ENCODE peak calls at places on chromosome 9, in four cellular contexts. One of them, this sample, is unnamed.

GRCh38 chr9:69149321-69149807 is 24.7 kb upstream of the TJP2 start:
- DNase-seq in GM12878: no peak
- DNase-seq in K562: no peak
- DNase-seq in HepG2: no peak
- DNase-seq in this sample: no peak

GRCh38 chr9:113593682-113594281 is 130.3 kb downstream of the RGS3 start:
- DNase-seq in GM12878: no peak
- DNase-seq in K562: peak; percentile 77
- DNase-seq in HepG2: peak; percentile 85
- DNase-seq in this sample: peak; percentile 86

GRCh38 chr9:38160613-38161215 is 91.7 kb upstream of the SHB start:
- DNase-seq in GM12878: no peak
- DNase-seq in K562: peak; percentile 89
- DNase-seq in HepG2: peak; percentile 57
- DNase-seq in this sample: peak; percentile 77

GRCh38 chr9:110257097-110257955 is 1.0 kb upstream of the TXN start:
- DNase-seq in K562: no peak
- DNase-seq in HepG2: peak; percentile 27
- DNase-seq in GM12878: no peak
- DNase-seq in this sample: no peak

GRCh38 chr9:113388833-113389232 is 12.0 kb upstream of the HDHD3 start:
- DNase-seq in GM12878: no peak
- DNase-seq in HepG2: no peak
- DNase-seq in K562: no peak
- DNase-seq in this sample: no peak

GRCh38 chr9:131013771-131014676 is 5.0 kb downstream of the LAMC3 start:
- DNase-seq in K562: peak; percentile 61
- DNase-seq in GM12878: no peak
- DNase-seq in HepG2: no peak
- DNase-seq in this sample: no peak

GRCh38 chr9:3224931-3225330 is 300.9 kb downstream of the RFX3 start:
- DNase-seq in GM12878: no peak
- DNase-seq in K562: no peak
- DNase-seq in HepG2: no peak
- DNase-seq in this sample: no peak

GRCh38 chr9:133658442-133659431 is 22.6 kb downstream of the DBH start:
- DNase-seq in GM12878: no peak
- DNase-seq in HepG2: peak; percentile 81
- DNase-seq in K562: peak; percentile 83
- DNase-seq in this sample: peak; percentile 71

GRCh38 chr9:121498487-121499176 is 1.0 kb downstream of the GGTA1 start:
- DNase-seq in GM12878: no peak
- DNase-seq in HepG2: no peak
- DNase-seq in K562: no peak
- DNase-seq in this sample: peak; percentile 52

GRCh38 chr9:33748633-33749304 is 46.6 kb upstream of the PRSS3 start:
- DNase-seq in K562: no peak
- DNase-seq in GM12878: no peak
- DNase-seq in HepG2: no peak
- DNase-seq in this sample: no peak

GRCh38 chr9:79134654-79135053 is 437.1 kb upstream of the TLE4 start:
- DNase-seq in GM12878: no peak
- DNase-seq in K562: no peak
- DNase-seq in HepG2: no peak
- DNase-seq in this sample: peak; percentile 42

GRCh38 chr9:94794768-94795167 is 68.3 kb downstream of the AOPEP start:
- DNase-seq in K562: no peak
- DNase-seq in GM12878: no peak
- DNase-seq in HepG2: no peak
- DNase-seq in this sample: no peak

GRCh38 chr9:121741198-121741918 is 89.9 kb downstream of the DAB2IP start:
- DNase-seq in HepG2: no peak
- DNase-seq in K562: no peak
- DNase-seq in GM12878: no peak
- DNase-seq in this sample: no peak

GRCh38 chr9:132588098-132588497 is 5.7 kb downstream of the BARHL1 start:
- DNase-seq in HepG2: no peak
- DNase-seq in K562: no peak
- DNase-seq in GM12878: no peak
- DNase-seq in this sample: no peak
- TF ChIP-seq TARDBP in HepG2: no peak
- TF ChIP-seq TARDBP in K562: no peak
- TF ChIP-seq TARDBP in GM12878: no peak
- TF ChIP-seq TARDBP in this sample: no peak

GRCh38 chr9:124510650-124511425 is 3.6 kb upstream of the NR5A1 start:
- DNase-seq in HepG2: peak; percentile 90
- DNase-seq in GM12878: no peak
- DNase-seq in K562: no peak
- DNase-seq in this sample: no peak
- TF ChIP-seq TARDBP in HepG2: peak; percentile 75
- TF ChIP-seq TARDBP in GM12878: no peak
- TF ChIP-seq TARDBP in K562: no peak
- TF ChIP-seq TARDBP in this sample: no peak

DNA sequence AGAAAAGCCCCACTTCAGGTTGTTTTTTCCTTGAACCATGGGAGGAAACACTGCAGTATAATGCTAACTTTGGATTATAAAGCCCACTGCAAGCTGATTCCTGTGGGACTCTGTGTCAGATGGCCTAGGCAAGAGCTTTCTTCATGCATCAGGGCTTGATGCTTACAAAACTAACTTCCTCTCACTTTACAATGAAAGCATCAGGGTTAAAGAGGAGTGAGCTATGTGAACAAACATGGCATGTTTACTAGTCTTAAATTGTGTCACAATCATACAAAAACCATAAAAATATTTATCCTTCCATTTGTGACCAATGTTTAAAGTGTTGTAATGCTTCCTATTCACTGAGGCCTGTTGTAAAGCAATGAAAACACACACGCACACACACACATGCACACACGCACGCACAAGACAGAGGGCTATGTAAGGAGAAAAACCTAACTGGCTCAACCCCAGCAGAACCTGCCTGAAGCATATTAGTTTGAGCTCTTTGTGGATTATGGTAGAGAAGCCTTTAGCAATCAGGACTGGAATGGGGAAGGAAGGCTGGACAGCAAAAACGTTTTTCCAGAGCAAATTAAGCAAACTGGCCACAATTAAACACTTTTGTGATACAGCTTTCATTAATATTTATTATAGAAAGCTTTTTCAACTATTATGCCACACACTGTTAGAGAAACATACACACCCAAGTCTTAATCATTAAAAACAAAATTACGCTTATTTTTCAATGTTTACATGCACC is 122.2 kb downstream of the AUH start:
- DNase-seq in K562: no peak
- DNase-seq in HepG2: peak; percentile 15
- DNase-seq in GM12878: no peak
- DNase-seq in this sample: no peak
- TF ChIP-seq TARDBP in K562: no peak
- TF ChIP-seq TARDBP in HepG2: no peak
- TF ChIP-seq TARDBP in GM12878: no peak
- TF ChIP-seq TARDBP in this sample: no peak

DNA sequence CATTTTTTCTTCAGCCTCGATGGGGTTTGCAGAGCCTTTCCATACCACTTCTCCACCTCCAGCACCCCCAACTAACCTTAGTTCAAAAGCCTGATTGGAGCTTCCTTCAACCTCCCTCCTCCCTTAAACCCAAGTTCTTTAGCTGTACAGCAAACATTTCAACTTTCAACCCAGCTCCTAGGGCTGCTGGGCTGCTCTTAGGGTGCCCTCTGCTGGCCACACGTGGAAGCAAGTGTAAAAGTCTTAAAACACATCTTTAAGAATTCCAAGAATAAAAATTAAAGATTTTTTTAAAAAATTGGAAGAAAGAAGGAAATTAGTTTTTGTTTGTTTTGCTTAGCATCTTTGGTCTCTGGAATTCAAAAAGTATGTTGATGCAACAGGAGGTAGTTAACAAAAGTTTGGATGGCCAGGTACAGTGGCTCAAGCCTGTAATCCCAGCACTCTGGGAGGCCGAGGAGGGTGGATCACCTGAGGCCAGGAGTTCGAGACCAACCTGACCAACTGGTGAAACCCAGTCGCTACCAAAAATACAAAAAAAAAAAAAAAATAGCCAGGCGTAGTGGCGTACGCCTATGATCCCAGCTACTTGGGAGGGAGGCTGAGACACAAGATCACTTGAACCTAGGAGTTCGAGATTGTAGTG is 15.5 kb upstream of the HSD17B3 start:
- DNase-seq in K562: peak; percentile 69
- DNase-seq in GM12878: no peak
- DNase-seq in HepG2: peak; percentile 27
- DNase-seq in this sample: peak; percentile 69
- TF ChIP-seq TARDBP in K562: no peak
- TF ChIP-seq TARDBP in GM12878: no peak
- TF ChIP-seq TARDBP in HepG2: no peak
- TF ChIP-seq TARDBP in this sample: no peak

DNA sequence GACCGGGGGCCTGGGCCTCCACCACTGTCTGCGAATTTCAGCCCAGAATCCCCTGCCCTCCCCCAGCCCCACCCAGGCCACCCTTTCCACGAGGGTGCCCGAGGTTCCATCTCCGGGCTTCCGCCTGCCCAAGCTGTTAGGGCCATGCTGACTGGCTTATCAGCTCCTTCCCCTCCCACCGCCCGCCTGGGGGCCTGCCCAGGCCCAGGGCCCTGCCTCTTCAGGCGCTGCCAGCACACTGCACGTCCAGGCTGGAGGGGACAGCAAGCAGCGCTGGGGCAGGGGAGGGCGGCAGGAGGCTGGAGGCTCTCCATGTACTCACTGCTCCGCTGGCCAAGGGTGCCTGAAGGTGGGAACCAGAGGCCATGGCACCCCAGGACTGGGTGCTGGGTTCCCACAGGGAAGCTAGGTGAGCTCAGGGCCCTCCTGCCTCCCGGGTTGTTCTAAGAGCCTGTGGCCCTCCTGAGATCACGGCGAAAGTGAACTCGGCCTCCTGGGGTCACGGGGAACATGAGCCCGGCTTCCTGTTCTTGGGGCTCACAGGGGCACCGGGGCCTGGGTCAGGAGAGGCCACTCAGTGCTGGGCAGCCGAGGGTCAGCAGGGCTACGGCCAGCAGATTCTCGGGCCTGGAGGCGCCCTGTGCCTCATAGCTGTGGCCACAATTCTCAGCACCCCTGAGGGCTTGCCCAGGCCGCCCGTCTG is 57.7 kb upstream of the EGFL7 start:
- DNase-seq in HepG2: no peak
- DNase-seq in K562: no peak
- DNase-seq in GM12878: no peak
- DNase-seq in this sample: no peak
- TF ChIP-seq TARDBP in HepG2: no peak
- TF ChIP-seq TARDBP in K562: no peak
- TF ChIP-seq TARDBP in GM12878: no peak
- TF ChIP-seq TARDBP in this sample: no peak